ENCODE peak calls at places on chromosomes 4 and X, in ten cellular contexts. One of them, this sample, is unnamed.

GRCh38 chrX:142250502-142250901 is 45.4 kb upstream of the MAGEC2 start:
- DNase-seq in brain microvascular endothelial cell: no peak
- DNase-seq in AML-193: no peak
- DNase-seq in iPS-NIHi11: no peak
- DNase-seq in AG09309: no peak
- DNase-seq in posterior vena cava: no peak
- DNase-seq in non-pigmented ciliary epithelial cell: no peak
- DNase-seq in hypothalamus: no peak
- DNase-seq in M059J: no peak
- DNase-seq in RPMI8226: no peak
- DNase-seq in this sample: no peak

GRCh38 chr4:134585972-134586371 is 384.4 kb upstream of the PABPC4L start:
- DNase-seq in brain microvascular endothelial cell: no peak
- DNase-seq in AML-193: no peak
- DNase-seq in iPS-NIHi11: no peak
- DNase-seq in AG09309: no peak
- DNase-seq in posterior vena cava: no peak
- DNase-seq in non-pigmented ciliary epithelial cell: no peak
- DNase-seq in hypothalamus: no peak
- DNase-seq in M059J: no peak
- DNase-seq in RPMI8226: no peak
- DNase-seq in this sample: no peak

GRCh38 chrX:16185725-16186136 is 18.4 kb downstream of the MAGEB17 start:
- DNase-seq in brain microvascular endothelial cell: peak
- DNase-seq in AML-193: no peak
- DNase-seq in iPS-NIHi11: no peak
- DNase-seq in AG09309: peak
- DNase-seq in posterior vena cava: no peak
- DNase-seq in non-pigmented ciliary epithelial cell: peak
- DNase-seq in hypothalamus: no peak
- DNase-seq in M059J: peak
- DNase-seq in RPMI8226: no peak
- DNase-seq in this sample: no peak

GRCh38 chr4:4362991-4363697 is 23.8 kb upstream of the NSG1 start:
- DNase-seq in brain microvascular endothelial cell: peak
- DNase-seq in AML-193: no peak
- DNase-seq in iPS-NIHi11: no peak
- DNase-seq in AG09309: no peak
- DNase-seq in posterior vena cava: peak
- DNase-seq in non-pigmented ciliary epithelial cell: no peak
- DNase-seq in hypothalamus: no peak
- DNase-seq in M059J: no peak
- DNase-seq in RPMI8226: no peak
- DNase-seq in this sample: no peak

GRCh38 chrX:150508461-150509367 is 59.7 kb upstream of the MTM1 start:
- DNase-seq in brain microvascular endothelial cell: no peak
- DNase-seq in AML-193: no peak
- DNase-seq in iPS-NIHi11: peak
- DNase-seq in AG09309: no peak
- DNase-seq in posterior vena cava: peak
- DNase-seq in non-pigmented ciliary epithelial cell: no peak
- DNase-seq in hypothalamus: peak
- DNase-seq in M059J: no peak
- DNase-seq in RPMI8226: no peak
- DNase-seq in this sample: peak

GRCh38 chrX:39336709-39337294 is 535.5 kb downstream of the MID1IP1 start:
- DNase-seq in brain microvascular endothelial cell: no peak
- DNase-seq in AML-193: no peak
- DNase-seq in iPS-NIHi11: no peak
- DNase-seq in AG09309: no peak
- DNase-seq in posterior vena cava: no peak
- DNase-seq in non-pigmented ciliary epithelial cell: no peak
- DNase-seq in hypothalamus: no peak
- DNase-seq in M059J: no peak
- DNase-seq in RPMI8226: peak
- DNase-seq in this sample: no peak

GRCh38 chrX:153551135-153551534 is 33.7 kb downstream of the ATP2B3 start:
- DNase-seq in brain microvascular endothelial cell: peak
- DNase-seq in AML-193: peak
- DNase-seq in iPS-NIHi11: no peak
- DNase-seq in AG09309: peak
- DNase-seq in posterior vena cava: no peak
- DNase-seq in non-pigmented ciliary epithelial cell: no peak
- DNase-seq in hypothalamus: no peak
- DNase-seq in M059J: peak
- DNase-seq in RPMI8226: no peak
- DNase-seq in this sample: no peak

GRCh38 chr4:2049381-2049780 is 9.7 kb upstream of the NAT8L start:
- DNase-seq in brain microvascular endothelial cell: no peak
- DNase-seq in AML-193: no peak
- DNase-seq in iPS-NIHi11: no peak
- DNase-seq in AG09309: no peak
- DNase-seq in posterior vena cava: peak
- DNase-seq in non-pigmented ciliary epithelial cell: no peak
- DNase-seq in hypothalamus: no peak
- DNase-seq in M059J: no peak
- DNase-seq in RPMI8226: no peak
- DNase-seq in this sample: no peak

GRCh38 chrX:70062961-70063550 is 799 bp downstream of the OTUD6A start:
- DNase-seq in brain microvascular endothelial cell: no peak
- DNase-seq in AML-193: no peak
- DNase-seq in iPS-NIHi11: no peak
- DNase-seq in AG09309: no peak
- DNase-seq in posterior vena cava: no peak
- DNase-seq in non-pigmented ciliary epithelial cell: no peak
- DNase-seq in hypothalamus: no peak
- DNase-seq in M059J: no peak
- DNase-seq in RPMI8226: no peak
- DNase-seq in this sample: no peak

GRCh38 chr4:124804041-124804440 is 91.5 kb upstream of the ANKRD50 start:
- DNase-seq in brain microvascular endothelial cell: no peak
- DNase-seq in AML-193: no peak
- DNase-seq in iPS-NIHi11: no peak
- DNase-seq in AG09309: no peak
- DNase-seq in posterior vena cava: no peak
- DNase-seq in non-pigmented ciliary epithelial cell: no peak
- DNase-seq in hypothalamus: no peak
- DNase-seq in M059J: no peak
- DNase-seq in RPMI8226: no peak
- DNase-seq in this sample: no peak

GRCh38 chrX:130295519-130296314 is 27.0 kb upstream of the ZNF280C start:
- DNase-seq in brain microvascular endothelial cell: no peak
- DNase-seq in AML-193: no peak
- DNase-seq in iPS-NIHi11: no peak
- DNase-seq in AG09309: no peak
- DNase-seq in posterior vena cava: no peak
- DNase-seq in non-pigmented ciliary epithelial cell: no peak
- DNase-seq in hypothalamus: no peak
- DNase-seq in M059J: no peak
- DNase-seq in RPMI8226: peak
- DNase-seq in this sample: no peak

GRCh38 chrX:120309873-120310730 is 1.2 kb downstream of the TMEM255A start:
- DNase-seq in brain microvascular endothelial cell: no peak
- DNase-seq in AML-193: no peak
- DNase-seq in iPS-NIHi11: peak
- DNase-seq in AG09309: no peak
- DNase-seq in posterior vena cava: no peak
- DNase-seq in non-pigmented ciliary epithelial cell: no peak
- DNase-seq in hypothalamus: no peak
- DNase-seq in M059J: peak
- DNase-seq in RPMI8226: peak
- DNase-seq in this sample: no peak

GRCh38 chr4:156560701-156561100 is 410.9 kb downstream of the PDGFC start:
- DNase-seq in brain microvascular endothelial cell: peak
- DNase-seq in AML-193: no peak
- DNase-seq in iPS-NIHi11: no peak
- DNase-seq in AG09309: no peak
- DNase-seq in posterior vena cava: no peak
- DNase-seq in non-pigmented ciliary epithelial cell: no peak
- DNase-seq in hypothalamus: no peak
- DNase-seq in M059J: peak
- DNase-seq in RPMI8226: no peak
- DNase-seq in this sample: no peak

GRCh38 chr4:174429701-174430100 is 92.6 kb downstream of the HPGD start:
- DNase-seq in brain microvascular endothelial cell: no peak
- DNase-seq in AML-193: no peak
- DNase-seq in iPS-NIHi11: no peak
- DNase-seq in AG09309: no peak
- DNase-seq in posterior vena cava: no peak
- DNase-seq in non-pigmented ciliary epithelial cell: no peak
- DNase-seq in hypothalamus: no peak
- DNase-seq in M059J: peak
- DNase-seq in RPMI8226: no peak
- DNase-seq in this sample: no peak

GRCh38 chrX:154822029-154822428 is 12.4 kb downstream of the SMIM9 start:
- DNase-seq in brain microvascular endothelial cell: no peak
- DNase-seq in AML-193: no peak
- DNase-seq in iPS-NIHi11: no peak
- DNase-seq in AG09309: no peak
- DNase-seq in posterior vena cava: no peak
- DNase-seq in non-pigmented ciliary epithelial cell: no peak
- DNase-seq in hypothalamus: no peak
- DNase-seq in M059J: no peak
- DNase-seq in RPMI8226: no peak
- DNase-seq in this sample: no peak

GRCh38 chr4:88441696-88442095 is 15.2 kb upstream of the HERC5 start:
- DNase-seq in brain microvascular endothelial cell: no peak
- DNase-seq in AML-193: no peak
- DNase-seq in iPS-NIHi11: no peak
- DNase-seq in AG09309: no peak
- DNase-seq in posterior vena cava: no peak
- DNase-seq in non-pigmented ciliary epithelial cell: no peak
- DNase-seq in hypothalamus: no peak
- DNase-seq in M059J: no peak
- DNase-seq in RPMI8226: no peak
- DNase-seq in this sample: no peak

GRCh38 chr4:7506119-7506518 is 71.4 kb upstream of the PSAPL1 start:
- DNase-seq in brain microvascular endothelial cell: no peak
- DNase-seq in AML-193: no peak
- DNase-seq in iPS-NIHi11: no peak
- DNase-seq in AG09309: no peak
- DNase-seq in posterior vena cava: no peak
- DNase-seq in non-pigmented ciliary epithelial cell: no peak
- DNase-seq in hypothalamus: no peak
- DNase-seq in M059J: no peak
- DNase-seq in RPMI8226: no peak
- DNase-seq in this sample: no peak

GRCh38 chrX:17591741-17592110 is 145.6 kb upstream of the SCML1 start:
- DNase-seq in brain microvascular endothelial cell: peak
- DNase-seq in AML-193: no peak
- DNase-seq in iPS-NIHi11: no peak
- DNase-seq in AG09309: peak
- DNase-seq in posterior vena cava: no peak
- DNase-seq in non-pigmented ciliary epithelial cell: no peak
- DNase-seq in hypothalamus: no peak
- DNase-seq in M059J: peak
- DNase-seq in RPMI8226: no peak
- DNase-seq in this sample: no peak

GRCh38 chrX:134692233-134692632 is 34.0 kb upstream of the PLAC1 start:
- DNase-seq in brain microvascular endothelial cell: no peak
- DNase-seq in AML-193: no peak
- DNase-seq in iPS-NIHi11: no peak
- DNase-seq in AG09309: no peak
- DNase-seq in posterior vena cava: no peak
- DNase-seq in non-pigmented ciliary epithelial cell: no peak
- DNase-seq in hypothalamus: no peak
- DNase-seq in M059J: peak
- DNase-seq in RPMI8226: no peak
- DNase-seq in this sample: no peak

GRCh38 chrX:40041915-40042314 is 55.8 kb downstream of the BCOR start:
- DNase-seq in brain microvascular endothelial cell: no peak
- DNase-seq in AML-193: no peak
- DNase-seq in iPS-NIHi11: no peak
- DNase-seq in AG09309: no peak
- DNase-seq in posterior vena cava: no peak
- DNase-seq in non-pigmented ciliary epithelial cell: no peak
- DNase-seq in hypothalamus: no peak
- DNase-seq in M059J: no peak
- DNase-seq in RPMI8226: no peak
- DNase-seq in this sample: no peak

GRCh38 chr4:7425591-7426468 is 8.9 kb downstream of the PSAPL1 start:
- DNase-seq in brain microvascular endothelial cell: no peak
- DNase-seq in AML-193: no peak
- DNase-seq in iPS-NIHi11: no peak
- DNase-seq in AG09309: no peak
- DNase-seq in posterior vena cava: peak
- DNase-seq in non-pigmented ciliary epithelial cell: no peak
- DNase-seq in hypothalamus: no peak
- DNase-seq in M059J: no peak
- DNase-seq in RPMI8226: no peak
- DNase-seq in this sample: peak

GRCh38 chr4:112531146-112531545 is 15.2 kb upstream of the NEUROG2 start:
- DNase-seq in brain microvascular endothelial cell: no peak
- DNase-seq in AML-193: no peak
- DNase-seq in iPS-NIHi11: no peak
- DNase-seq in AG09309: no peak
- DNase-seq in posterior vena cava: no peak
- DNase-seq in non-pigmented ciliary epithelial cell: no peak
- DNase-seq in hypothalamus: no peak
- DNase-seq in M059J: peak
- DNase-seq in RPMI8226: no peak
- DNase-seq in this sample: no peak

GRCh38 chrX:30039768-30040167 is 175.6 kb upstream of the MAGEB2 start:
- DNase-seq in brain microvascular endothelial cell: no peak
- DNase-seq in AML-193: no peak
- DNase-seq in iPS-NIHi11: no peak
- DNase-seq in AG09309: no peak
- DNase-seq in posterior vena cava: no peak
- DNase-seq in non-pigmented ciliary epithelial cell: no peak
- DNase-seq in hypothalamus: no peak
- DNase-seq in M059J: peak
- DNase-seq in RPMI8226: no peak
- DNase-seq in this sample: no peak

GRCh38 chrX:102627640-102628039 is 23.6 kb upstream of the GPRASP1 start:
- DNase-seq in brain microvascular endothelial cell: no peak
- DNase-seq in AML-193: no peak
- DNase-seq in iPS-NIHi11: no peak
- DNase-seq in AG09309: no peak
- DNase-seq in posterior vena cava: no peak
- DNase-seq in non-pigmented ciliary epithelial cell: no peak
- DNase-seq in hypothalamus: no peak
- DNase-seq in M059J: no peak
- DNase-seq in RPMI8226: no peak
- DNase-seq in this sample: no peak

GRCh38 chr4:176443117-176443516 is 123.4 kb downstream of the SPCS3 start:
- DNase-seq in brain microvascular endothelial cell: peak
- DNase-seq in AML-193: no peak
- DNase-seq in iPS-NIHi11: no peak
- DNase-seq in AG09309: peak
- DNase-seq in posterior vena cava: no peak
- DNase-seq in non-pigmented ciliary epithelial cell: peak
- DNase-seq in hypothalamus: no peak
- DNase-seq in M059J: peak
- DNase-seq in RPMI8226: no peak
- DNase-seq in this sample: no peak

GRCh38 chr4:120874792-120875774 is 47.4 kb downstream of the PRDM5 start:
- DNase-seq in brain microvascular endothelial cell: no peak
- DNase-seq in AML-193: no peak
- DNase-seq in iPS-NIHi11: peak
- DNase-seq in AG09309: no peak
- DNase-seq in posterior vena cava: no peak
- DNase-seq in non-pigmented ciliary epithelial cell: no peak
- DNase-seq in hypothalamus: no peak
- DNase-seq in M059J: no peak
- DNase-seq in RPMI8226: no peak
- DNase-seq in this sample: no peak

GRCh38 chr4:136651278-136651667 is 881.0 kb downstream of the PCDH18 start:
- DNase-seq in brain microvascular endothelial cell: no peak
- DNase-seq in AML-193: no peak
- DNase-seq in iPS-NIHi11: no peak
- DNase-seq in AG09309: no peak
- DNase-seq in posterior vena cava: no peak
- DNase-seq in non-pigmented ciliary epithelial cell: no peak
- DNase-seq in hypothalamus: no peak
- DNase-seq in M059J: no peak
- DNase-seq in RPMI8226: no peak
- DNase-seq in this sample: no peak

GRCh38 chr4:2786152-2786671 is 6.7 kb upstream of the SH3BP2 start:
- DNase-seq in brain microvascular endothelial cell: no peak
- DNase-seq in AML-193: no peak
- DNase-seq in iPS-NIHi11: no peak
- DNase-seq in AG09309: no peak
- DNase-seq in posterior vena cava: peak
- DNase-seq in non-pigmented ciliary epithelial cell: no peak
- DNase-seq in hypothalamus: no peak
- DNase-seq in M059J: no peak
- DNase-seq in RPMI8226: no peak
- DNase-seq in this sample: peak